ENCODE peak calls at places on chromosomes 16 and 17, in five cellular contexts. E, V, T, L and K are unnamed samples.
A peak's percentile ranks its signal among the peaks of the same experiment; 100 is the strongest.

GRCh38 chr17:28744104-28744801 is 442 bp downstream of the TRAF4 start:
- DNase-seq in T (no peak), L (peak; percentile 77), E (no peak), V (peak; percentile 81), K (peak; percentile 81)

GRCh38 chr17:78979780-78980623 is at the start of gene LGALS3BP:
- DNase-seq in E (peak; percentile 51), V (peak; percentile 51), T (peak; percentile 92), L (peak; percentile 28), K (peak; percentile 36)

GRCh38 chr16:30063893-30064745 is 1.4 kb upstream of the ALDOA start:
- DNase-seq in V (peak; percentile 85), T (peak; percentile 91), L (peak; percentile 88), E (no peak), K (peak; percentile 82)

GRCh38 chr17:63775420-63775819 is 1.4 kb downstream of the DDX42 start:
- DNase-seq in L (no peak), T (no peak), E (no peak), V (no peak), K (no peak)

GRCh38 chr17:14103821-14104220 is 34.5 kb downstream of the COX10 start:
- DNase-seq in E (no peak), V (no peak), T (no peak), L (no peak), K (no peak)

GRCh38 chr17:13365331-13365730 is 236.4 kb downstream of the HS3ST3A1 start:
- DNase-seq in L (no peak), E (no peak), V (no peak), T (no peak), K (no peak)

GRCh38 chr17:64780096-64781012 is 118.2 kb upstream of the SMURF2 start:
- DNase-seq in L (peak; percentile 72), E (no peak), V (peak; percentile 74), T (peak; percentile 51), K (peak; percentile 79)

GRCh38 chr16:82924075-82924854 is 297.5 kb downstream of the CDH13 start:
- DNase-seq in E (no peak), L (no peak), T (no peak), V (no peak), K (no peak)

GRCh38 chr16:64051826-64052225 is 1070.0 kb downstream of the CDH11 start:
- DNase-seq in L (no peak), V (no peak), E (peak; percentile 3), T (no peak), K (no peak)

GRCh38 chr17:47957591-47958490 is at the start of gene PRR15L:
- DNase-seq in V (no peak), T (no peak), L (no peak), E (no peak), K (no peak)

GRCh38 chr16:70576431-70577255 is 53.0 kb downstream of the SF3B3 start:
- DNase-seq in E (peak; percentile 87), L (no peak), V (peak; percentile 71), T (no peak), K (peak; percentile 71)

GRCh38 chr17:14033166-14033565 is 36.1 kb upstream of the COX10 start:
- DNase-seq in T (no peak), V (no peak), E (no peak), L (no peak), K (no peak)

GRCh38 chr16:30649725-30650368 is 913 bp upstream of the PRR14 start:
- DNase-seq in L (no peak), E (no peak), T (no peak), V (no peak), K (no peak)

GRCh38 chr16:31527617-31528287 is at the start of gene AHSP:
- DNase-seq in L (no peak), E (no peak), T (no peak), V (no peak), K (no peak)

GRCh38 chr17:71441098-71441497 is 679.7 kb upstream of the SOX9 start:
- DNase-seq in V (no peak), T (no peak), E (peak; percentile 91), L (no peak), K (no peak)

GRCh38 chr16:85854935-85855334 is 44.0 kb upstream of the IRF8 start:
- DNase-seq in L (no peak), T (no peak), E (no peak), V (no peak), K (no peak)

GRCh38 chr17:9402590-9403199 is 172.9 kb downstream of the STX8 start:
- DNase-seq in E (peak; percentile 23), T (no peak), L (no peak), V (peak; percentile 47), K (peak; percentile 49)

GRCh38 chr16:54240180-54241125 is 46.1 kb downstream of the IRX3 start:
- DNase-seq in T (no peak), E (no peak), V (no peak), L (no peak), K (no peak)

GRCh38 chr16:78770353-78771091 is 671.1 kb downstream of the WWOX start:
- DNase-seq in V (peak; percentile 80), E (no peak), T (peak; percentile 78), L (peak; percentile 72), K (peak; percentile 66)
- TF ChIP-seq CTCF in V (peak; percentile 92), E (peak; percentile 64), T (peak; percentile 88), L (peak; percentile 75), K (peak; percentile 80)

GRCh38 chr17:46764335-46764708 is 54.2 kb downstream of the WNT3 start:
- DNase-seq in V (no peak), T (no peak), E (no peak), L (no peak), K (no peak)
- TF ChIP-seq CTCF in V (no peak), T (no peak), E (no peak), L (no peak), K (no peak)

DNA sequence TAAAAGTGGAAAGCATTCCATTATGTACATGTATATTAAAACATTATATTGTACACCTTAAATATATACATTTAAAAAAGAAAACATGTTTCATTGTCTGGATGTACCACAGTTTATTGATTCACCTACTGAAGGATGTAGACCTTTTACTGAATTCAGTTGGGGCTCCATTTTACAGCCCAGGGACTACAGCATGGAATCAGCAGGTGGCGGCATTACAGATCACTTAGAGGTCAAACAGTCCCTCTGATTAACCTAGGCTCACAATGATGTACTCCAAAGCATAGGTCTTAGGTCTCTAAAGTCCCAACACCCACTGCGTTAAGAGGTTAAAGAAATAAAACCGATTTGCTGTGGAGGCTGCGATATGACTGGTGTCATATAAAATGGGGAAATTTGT is 490.9 kb downstream of the SHISA9 start:
- DNase-seq in L (no peak), T (no peak), V (no peak), E (no peak), K (no peak)
- TF ChIP-seq CTCF in L (no peak), T (no peak), V (no peak), E (no peak), K (no peak)

GRCh38 chr17:1882836-1883235 is 53.0 kb downstream of the RPA1 start:
- DNase-seq in V (peak; percentile 61), E (peak; percentile 19), L (no peak), T (no peak), K (peak; percentile 50)
- TF ChIP-seq CTCF in V (peak; percentile 33), E (peak; percentile 80), L (peak; percentile 52), T (peak; percentile 31), K (peak; percentile 61)

DNA sequence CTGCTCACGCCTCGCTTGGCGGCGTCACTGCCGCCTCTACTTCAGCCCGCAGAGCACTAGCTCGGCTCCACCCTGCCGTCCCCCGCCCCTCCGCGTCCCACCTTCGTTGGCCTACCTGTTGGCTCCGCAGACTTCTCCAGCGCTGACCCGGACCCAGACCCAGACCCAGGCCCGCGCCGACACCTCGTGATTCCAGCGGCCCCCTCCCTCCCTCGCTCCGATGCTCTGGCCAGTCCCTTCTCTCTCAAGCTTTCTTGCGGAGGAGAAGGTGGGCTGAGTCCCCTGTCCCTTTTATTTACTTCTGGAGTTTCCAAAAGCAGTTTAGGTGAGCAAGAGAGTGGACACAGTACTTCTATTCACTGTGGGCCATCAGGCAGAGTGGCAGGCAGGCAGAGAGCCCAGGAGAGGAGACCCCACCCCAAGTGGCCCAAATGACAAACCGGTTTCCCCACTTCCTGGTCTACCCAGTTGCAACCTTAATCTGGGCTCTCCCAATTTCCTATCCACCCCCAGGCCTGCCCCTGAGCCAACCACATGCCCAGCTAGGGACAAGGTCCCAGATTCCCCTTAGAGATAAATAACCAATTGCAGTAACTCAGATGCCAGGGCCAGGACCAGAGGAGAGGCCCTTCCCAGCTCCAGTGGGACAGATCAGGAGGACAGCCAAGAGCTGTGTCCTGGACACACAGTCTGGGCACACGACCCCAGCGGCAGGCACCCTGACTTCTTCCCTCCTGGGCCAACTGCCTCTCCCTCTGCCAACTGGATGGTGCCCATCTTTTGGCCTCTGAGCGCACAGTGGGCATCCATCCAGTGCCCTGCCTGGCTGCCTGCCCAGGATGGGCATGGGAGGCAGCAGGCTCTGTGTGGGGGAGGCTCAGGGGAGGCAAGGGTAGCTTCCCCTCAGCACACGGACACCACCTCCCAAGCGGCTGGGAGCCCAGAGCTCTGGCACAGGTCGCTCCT is 1.2 kb upstream of the SRCIN1 start:
- DNase-seq in T (peak; percentile 61), L (no peak), V (no peak), E (no peak), K (no peak)
- TF ChIP-seq CTCF in T (no peak), L (no peak), V (no peak), E (peak; percentile 67), K (no peak)

DNA sequence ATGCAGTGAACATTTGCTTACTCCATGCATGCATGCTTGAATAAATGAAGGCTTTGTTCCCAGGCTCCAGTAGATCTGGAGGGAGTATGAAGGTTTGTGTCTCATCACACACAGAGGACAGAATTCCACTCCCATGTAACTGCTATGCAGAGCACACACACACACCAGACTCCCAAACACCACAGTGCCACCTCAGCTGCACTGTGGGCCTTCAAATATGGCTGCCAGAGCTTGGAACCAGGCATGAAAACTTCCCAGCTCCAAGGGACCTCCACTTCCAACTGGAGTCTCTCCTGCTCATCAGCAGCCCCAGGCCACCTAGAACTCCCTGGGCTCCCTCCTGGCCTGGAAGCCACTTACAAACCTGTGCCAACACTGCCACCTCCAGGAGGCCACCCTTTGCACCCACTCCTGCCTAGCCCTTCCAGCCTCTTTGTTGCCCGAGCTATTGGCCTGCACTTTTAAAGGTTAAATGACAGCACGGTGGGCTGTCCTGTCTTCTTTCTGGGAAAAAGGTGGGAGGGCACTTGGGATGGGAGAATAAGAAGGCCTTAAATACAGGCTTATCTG is 151.2 kb downstream of the ZNF423 start:
- DNase-seq in T (no peak), L (no peak), V (no peak), E (no peak), K (no peak)
- TF ChIP-seq CTCF in T (no peak), L (no peak), V (no peak), E (no peak), K (peak; percentile 25)

DNA sequence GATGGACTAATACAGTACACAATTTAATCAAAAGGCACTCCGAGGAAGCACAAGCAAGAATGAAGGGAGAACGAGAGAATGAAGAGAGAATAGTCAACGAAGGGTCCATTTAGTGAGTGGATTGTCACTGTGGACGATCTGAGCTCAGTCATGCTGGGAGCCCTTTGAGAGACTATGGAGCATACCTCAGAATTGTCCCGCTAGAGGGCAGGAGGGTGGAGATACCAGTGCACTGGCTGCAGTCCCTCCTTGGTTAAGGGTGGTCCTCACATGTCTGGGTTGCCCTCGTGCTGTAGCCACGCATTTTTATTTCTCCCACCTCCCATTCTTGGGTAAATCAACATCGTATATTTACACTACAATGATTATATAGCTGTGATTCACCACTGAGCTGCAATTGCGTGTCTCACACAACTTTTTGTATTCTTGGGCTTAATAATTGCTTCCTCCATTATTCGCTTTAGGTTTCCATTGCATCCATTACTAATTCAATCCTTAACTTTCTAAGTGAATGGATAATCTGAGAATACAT is 33.2 kb upstream of the FAM20A start:
- DNase-seq in V (no peak), L (no peak), E (no peak), T (no peak), K (no peak)
- TF ChIP-seq CTCF in V (no peak), L (no peak), E (no peak), T (no peak), K (no peak)

GRCh38 chr17:29930399-29931010 is 477 bp upstream of the SSH2 start:
- DNase-seq in L (peak; percentile 22), T (no peak), V (no peak), E (no peak), K (no peak)
- TF ChIP-seq CTCF in L (no peak), T (no peak), V (no peak), E (no peak), K (no peak)

GRCh38 chr17:55965051-55965450 is 188.2 kb upstream of the ANKFN1 start:
- DNase-seq in T (no peak), V (no peak), E (no peak), L (no peak), K (no peak)
- TF ChIP-seq CTCF in T (no peak), V (no peak), E (no peak), L (no peak), K (peak; percentile 15)